ENCODE peak calls at places on chromosomes 4 and X, in six cellular contexts. C is lower leg skin; L is stimulated activated CD8-positive, alpha-beta memory T cell treated with anti-CD3 and anti-CD28 coated beads, Interleukin-2, amount 100 ng/mL, for 48 hours; D is pancreas; A is adrenal gland; N is aorta. I is an unnamed sample.

GRCh38 chr4:3302164-3302785 is 9.5 kb downstream of the RGS12 start:
- DNase-seq in C (peak), L (peak), D (peak), A (peak), N (peak), I (no peak)

GRCh38 chr4:122739174-122739573 is 6.7 kb downstream of the BBS12 start:
- DNase-seq in C (no peak), L (no peak), D (no peak), A (no peak), N (no peak), I (no peak)

GRCh38 chr4:11073621-11074051 is 355.1 kb downstream of the HS3ST1 start:
- DNase-seq in C (no peak), L (no peak), D (no peak), A (no peak), N (peak), I (peak)

GRCh38 chr4:160180206-160180605 is 1077.3 kb downstream of the RAPGEF2 start:
- DNase-seq in C (no peak), L (no peak), D (no peak), A (no peak), N (no peak), I (no peak)

GRCh38 chrX:18668468-18668867 is 3.4 kb downstream of the RS1 start:
- DNase-seq in C (no peak), L (no peak), D (no peak), A (no peak), N (no peak), I (no peak)

GRCh38 chr4:123553279-123553678 is 156.7 kb downstream of the SPRY1 start:
- DNase-seq in C (no peak), L (no peak), D (no peak), A (no peak), N (no peak), I (no peak)

GRCh38 chr4:168886361-168886760 is 123.7 kb downstream of the CBR4 start:
- DNase-seq in C (no peak), L (no peak), D (no peak), A (no peak), N (no peak), I (no peak)

GRCh38 chr4:10640535-10641159 is 43.9 kb downstream of the CLNK start:
- DNase-seq in C (no peak), L (no peak), D (no peak), A (no peak), N (no peak), I (no peak)

GRCh38 chrX:132023117-132023895 is at the start of gene STK26:
- DNase-seq in C (peak), L (peak), D (peak), A (peak), N (peak), I (peak)

GRCh38 chr4:107858158-107858742 is 33.5 kb downstream of the SGMS2 start:
- DNase-seq in C (no peak), L (no peak), D (no peak), A (no peak), N (no peak), I (no peak)

GRCh38 chrX:150627957-150628356 is 59.5 kb downstream of the MTM1 start:
- DNase-seq in C (no peak), L (no peak), D (no peak), A (no peak), N (no peak), I (no peak)

GRCh38 chr4:141580523-141580922 is 55.9 kb upstream of the IL15 start:
- DNase-seq in C (no peak), L (no peak), D (no peak), A (no peak), N (no peak), I (no peak)

GRCh38 chrX:10902001-10902400 is 209.1 kb upstream of the HCCS start:
- DNase-seq in C (no peak), L (no peak), D (no peak), A (no peak), N (no peak), I (no peak)

GRCh38 chr4:11739992-11740391 is 311.3 kb upstream of the HS3ST1 start:
- DNase-seq in C (no peak), L (no peak), D (no peak), A (no peak), N (no peak), I (no peak)

GRCh38 chrX:130108647-130109428 is 1.5 kb downstream of the ELF4 start:
- DNase-seq in C (no peak), L (no peak), D (no peak), A (no peak), N (peak), I (peak)